ENCODE peak calls at places on chromosomes 16 and 17, in eight cellular contexts. D is GM23338, N is suprapubic skin, B is HCT116, A is endothelial cell of umbilical vein, F is breast epithelium, V is upper lobe of left lung, I is sigmoid colon. J is an unnamed sample.

GRCh38 chr16:80171746-80172145 is 369.0 kb upstream of the DYNLRB2 start:
- DNase-seq in D (no peak), N (no peak), B (no peak), A (no peak), F (no peak), V (no peak), I (no peak), J (no peak)

GRCh38 chr16:84836234-84836647 is 16.5 kb downstream of the CRISPLD2 start:
- DNase-seq in D (peak; percentile 86), N (peak; percentile 80), B (no peak), A (no peak), F (peak; percentile 96), V (no peak), I (peak; percentile 98), J (no peak)

GRCh38 chr16:50281391-50282009 is 15.1 kb downstream of the ADCY7 start:
- DNase-seq in D (no peak), N (no peak), B (no peak), A (no peak), F (no peak), V (no peak), I (no peak), J (no peak)

GRCh38 chr16:81885976-81886586 is 107.0 kb downstream of the PLCG2 start:
- DNase-seq in D (peak; percentile 87), N (no peak), B (peak; percentile 40), A (peak; percentile 40), F (no peak), V (no peak), I (no peak), J (no peak)

GRCh38 chr16:48318630-48319029 is 66.6 kb downstream of the SIAH1 start:
- DNase-seq in D (peak; percentile 78), N (no peak), B (no peak), A (peak; percentile 86), F (no peak), V (peak; percentile 49), I (no peak), J (no peak)

GRCh38 chr16:21603920-21604319 is 4.5 kb downstream of the METTL9 start:
- DNase-seq in D (no peak), N (no peak), B (no peak), A (no peak), F (no peak), V (no peak), I (no peak), J (no peak)

GRCh38 chr17:66637491-66637890 is 197.4 kb upstream of the CACNG5 start:
- DNase-seq in D (no peak), N (no peak), B (no peak), A (no peak), F (no peak), V (no peak), I (no peak), J (no peak)

GRCh38 chr17:78838574-78839005 is 2.0 kb downstream of the USP36 start:
- DNase-seq in D (no peak), N (no peak), B (no peak), A (no peak), F (no peak), V (peak; percentile 55), I (no peak), J (no peak)

GRCh38 chr17:43834106-43834505 is 1.2 kb upstream of the MPP3 start:
- DNase-seq in D (no peak), N (no peak), B (no peak), A (no peak), F (no peak), V (no peak), I (peak; percentile 84), J (no peak)

GRCh38 chr16:1871974-1872635 is at the start of gene MEIOB:
- DNase-seq in D (peak; percentile 94), N (no peak), B (no peak), A (peak; percentile 16), F (no peak), V (peak; percentile 51), I (no peak), J (no peak)

GRCh38 chr17:5138616-5139453 is 23.0 kb downstream of the USP6 start:
- DNase-seq in D (no peak), N (no peak), B (no peak), A (no peak), F (no peak), V (no peak), I (no peak), J (no peak)

GRCh38 chr16:12758031-12758669 is 45.5 kb downstream of the CPPED1 start:
- DNase-seq in D (no peak), N (no peak), B (no peak), A (peak; percentile 84), F (no peak), V (no peak), I (no peak), J (no peak)

GRCh38 chr17:22221344-22221743 is 529.0 kb downstream of the KCNJ18 start:
- DNase-seq in D (no peak), N (no peak), B (no peak), A (no peak), F (no peak), V (no peak), I (no peak), J (no peak)

GRCh38 chr16:54482892-54483574 is 196.4 kb upstream of the IRX3 start:
- DNase-seq in D (no peak), N (no peak), B (no peak), A (no peak), F (no peak), V (no peak), I (no peak), J (no peak)

GRCh38 chr17:61352408-61352770 is 47.3 kb upstream of the TBX2 start:
- DNase-seq in D (no peak), N (no peak), B (no peak), A (peak; percentile 87), F (no peak), V (no peak), I (no peak), J (no peak)

GRCh38 chr16:83138976-83139690 is 512.4 kb downstream of the CDH13 start:
- DNase-seq in D (no peak), N (no peak), B (no peak), A (no peak), F (no peak), V (no peak), I (no peak), J (no peak)

GRCh38 chr17:82491196-82491530 is 28.4 kb upstream of the FOXK2 start:
- DNase-seq in D (no peak), N (no peak), B (no peak), A (no peak), F (no peak), V (no peak), I (no peak), J (peak; percentile 69)

GRCh38 chr16:3793161-3793576 is 75.8 kb upstream of the TRAP1 start:
- DNase-seq in D (peak; percentile 35), N (peak; percentile 69), B (no peak), A (peak; percentile 81), F (no peak), V (no peak), I (peak; percentile 73), J (no peak)

GRCh38 chr16:29714396-29714795 is 31.4 kb downstream of the C16orf54 start:
- DNase-seq in D (no peak), N (no peak), B (no peak), A (no peak), F (no peak), V (no peak), I (no peak), J (no peak)

GRCh38 chr16:29720703-29721102 is 25.1 kb downstream of the C16orf54 start:
- DNase-seq in D (no peak), N (no peak), B (no peak), A (no peak), F (no peak), V (no peak), I (no peak), J (no peak)

GRCh38 chr16:29717113-29717512 is 28.7 kb downstream of the C16orf54 start:
- DNase-seq in D (no peak), N (no peak), B (no peak), A (no peak), F (no peak), V (no peak), I (no peak), J (no peak)

GRCh38 chr16:29714972-29715371 is 30.8 kb downstream of the C16orf54 start:
- DNase-seq in D (no peak), N (no peak), B (no peak), A (no peak), F (no peak), V (no peak), I (no peak), J (no peak)

GRCh38 chr16:29719063-29719462 is 26.7 kb downstream of the C16orf54 start:
- DNase-seq in D (peak; percentile 24), N (no peak), B (no peak), A (no peak), F (no peak), V (no peak), I (no peak), J (no peak)
- TF ChIP-seq POLR2AphosphoS5 in D (no peak), N (no peak), B (no peak), A (no peak), F (no peak), V (no peak), I (no peak), J (no peak)

GRCh38 chr16:67459066-67459857 is 21.7 kb downstream of the ATP6V0D1 start:
- DNase-seq in D (no peak), N (no peak), B (no peak), A (peak; percentile 44), F (peak; percentile 79), V (peak; percentile 90), I (no peak), J (no peak)

GRCh38 chr16:67459858-67460144 is 21.2 kb downstream of the ATP6V0D1 start:
- DNase-seq in D (no peak), N (no peak), B (no peak), A (no peak), F (no peak), V (no peak), I (no peak), J (no peak)

GRCh38 chr16:67460961-67461360 is 20.0 kb downstream of the ATP6V0D1 start:
- DNase-seq in D (no peak), N (no peak), B (no peak), A (no peak), F (no peak), V (no peak), I (no peak), J (no peak)

GRCh38 chr16:67461600-67462278 is 19.2 kb downstream of the ATP6V0D1 start:
- DNase-seq in D (no peak), N (no peak), B (no peak), A (no peak), F (peak; percentile 94), V (peak; percentile 89), I (no peak), J (no peak)

GRCh38 chr16:67460168-67460567 is 20.8 kb downstream of the ATP6V0D1 start:
- DNase-seq in D (no peak), N (no peak), B (no peak), A (no peak), F (no peak), V (no peak), I (no peak), J (no peak)
- H3K4me1 ChIP-seq in D (no peaks in the 10 kb centered on the region), N (peaks cover 96% of the 10 kb centered on the region), B (peaks cover 3% of the 10 kb centered on the region), A (peaks cover 13% of the 10 kb centered on the region), F (peaks cover 38% of the 10 kb centered on the region), V (peaks cover 73% of the 10 kb centered on the region), I (no peaks in the 10 kb centered on the region), J (peaks cover 99% of the 10 kb centered on the region)

GRCh38 chr17:63496177-63496576 is 19.3 kb downstream of the ACE start:
- DNase-seq in D (no peak), N (no peak), B (no peak), A (no peak), F (no peak), V (no peak), I (no peak), J (no peak)
- H3K27ac ChIP-seq in D (no peak overlapping the region), N (no peak overlapping the region), B (no peak overlapping the region), A (no peak overlapping the region), F (no peak overlapping the region), V (peak overlapping the region; percentile 78), I (no peak overlapping the region), J (no peak overlapping the region)

GRCh38 chr17:16085066-16085699 is 85.6 kb downstream of the TTC19 start:
- DNase-seq in D (no peak), N (no peak), B (no peak), A (peak; percentile 76), F (no peak), V (no peak), I (no peak), J (no peak)
- TF ChIP-seq POLR2AphosphoS5 in D (no peak), N (no peak), B (no peak), A (no peak), F (no peak), V (no peak), I (peak; percentile 56), J (no peak)